ENCODE peak calls at places on chromosome 1, in five cellular contexts. One of them, this sample, is unnamed.

GRCh38 chr1:240612811-240613210 is 856 bp upstream of the GREM2 start:
- DNase-seq in WTC11: no peak
- DNase-seq in GM12865: no peak
- DNase-seq in astrocyte of the spinal cord: no peak
- DNase-seq in kidney epithelial cell: no peak
- DNase-seq in this sample: no peak

GRCh38 chr1:162682013-162682419 is 49.8 kb downstream of the DDR2 start:
- DNase-seq in kidney epithelial cell: no peak
- DNase-seq in WTC11: no peak
- DNase-seq in GM12865: no peak
- DNase-seq in astrocyte of the spinal cord: no peak
- DNase-seq in this sample: no peak

GRCh38 chr1:91529856-91530255 is 29.2 kb downstream of the CDC7 start:
- DNase-seq in kidney epithelial cell: no peak
- DNase-seq in WTC11: no peak
- DNase-seq in astrocyte of the spinal cord: peak
- DNase-seq in GM12865: peak
- DNase-seq in this sample: no peak

GRCh38 chr1:245751671-245752070 is 596.9 kb downstream of the KIF26B start:
- DNase-seq in astrocyte of the spinal cord: peak
- DNase-seq in WTC11: no peak
- DNase-seq in kidney epithelial cell: no peak
- DNase-seq in GM12865: no peak
- DNase-seq in this sample: no peak

GRCh38 chr1:217228689-217229088 is 402.2 kb downstream of the GPATCH2 start:
- DNase-seq in GM12865: no peak
- DNase-seq in kidney epithelial cell: no peak
- DNase-seq in astrocyte of the spinal cord: no peak
- DNase-seq in WTC11: no peak
- DNase-seq in this sample: no peak

GRCh38 chr1:211752951-211753486 is 77.5 kb downstream of the LPGAT1 start:
- DNase-seq in WTC11: no peak
- DNase-seq in GM12865: no peak
- DNase-seq in astrocyte of the spinal cord: no peak
- DNase-seq in kidney epithelial cell: no peak
- DNase-seq in this sample: no peak

GRCh38 chr1:219575563-219575962 is 37.3 kb downstream of the ZC3H11B start:
- DNase-seq in WTC11: no peak
- DNase-seq in astrocyte of the spinal cord: no peak
- DNase-seq in kidney epithelial cell: no peak
- DNase-seq in GM12865: no peak
- DNase-seq in this sample: no peak

GRCh38 chr1:27349784-27350672 is 8.2 kb downstream of the SYTL1 start:
- DNase-seq in WTC11: peak
- DNase-seq in GM12865: no peak
- DNase-seq in kidney epithelial cell: no peak
- DNase-seq in astrocyte of the spinal cord: peak
- DNase-seq in this sample: no peak

GRCh38 chr1:15678578-15678977 is 5.5 kb upstream of the PLEKHM2 start:
- DNase-seq in GM12865: peak
- DNase-seq in astrocyte of the spinal cord: peak
- DNase-seq in kidney epithelial cell: peak
- DNase-seq in WTC11: no peak
- DNase-seq in this sample: no peak

GRCh38 chr1:235416662-235417049 is 49.4 kb downstream of the TBCE start:
- DNase-seq in WTC11: no peak
- DNase-seq in astrocyte of the spinal cord: no peak
- DNase-seq in GM12865: no peak
- DNase-seq in kidney epithelial cell: no peak
- DNase-seq in this sample: no peak

GRCh38 chr1:19877821-19878636 is 4.2 kb upstream of the OTUD3 start:
- DNase-seq in WTC11: no peak
- DNase-seq in kidney epithelial cell: no peak
- DNase-seq in astrocyte of the spinal cord: no peak
- DNase-seq in GM12865: no peak
- DNase-seq in this sample: no peak

GRCh38 chr1:38848069-38848468 is 11.5 kb downstream of the RRAGC start:
- DNase-seq in GM12865: peak
- DNase-seq in WTC11: no peak
- DNase-seq in astrocyte of the spinal cord: no peak
- DNase-seq in kidney epithelial cell: no peak
- DNase-seq in this sample: no peak

GRCh38 chr1:232594018-232594502 is 35.9 kb downstream of the SIPA1L2 start:
- DNase-seq in kidney epithelial cell: no peak
- DNase-seq in astrocyte of the spinal cord: no peak
- DNase-seq in WTC11: no peak
- DNase-seq in GM12865: no peak
- DNase-seq in this sample: no peak

GRCh38 chr1:154745286-154745731 is 124.8 kb downstream of the KCNN3 start:
- DNase-seq in astrocyte of the spinal cord: no peak
- DNase-seq in GM12865: peak
- DNase-seq in WTC11: no peak
- DNase-seq in kidney epithelial cell: no peak
- DNase-seq in this sample: no peak

GRCh38 chr1:164830628-164831027 is 271.6 kb downstream of the PBX1 start:
- DNase-seq in GM12865: no peak
- DNase-seq in WTC11: no peak
- DNase-seq in kidney epithelial cell: no peak
- DNase-seq in astrocyte of the spinal cord: no peak
- DNase-seq in this sample: no peak

GRCh38 chr1:154988053-154988954 is 5.1 kb upstream of the LENEP start:
- DNase-seq in GM12865: no peak
- DNase-seq in astrocyte of the spinal cord: no peak
- DNase-seq in WTC11: no peak
- DNase-seq in kidney epithelial cell: no peak
- DNase-seq in this sample: no peak

GRCh38 chr1:70707214-70707613 is 296.1 kb downstream of the CTH start:
- DNase-seq in GM12865: no peak
- DNase-seq in kidney epithelial cell: no peak
- DNase-seq in WTC11: no peak
- DNase-seq in astrocyte of the spinal cord: no peak
- DNase-seq in this sample: no peak

GRCh38 chr1:158396646-158397045 is 2.6 kb downstream of the OR10T2 start:
- DNase-seq in GM12865: no peak
- DNase-seq in WTC11: no peak
- DNase-seq in kidney epithelial cell: no peak
- DNase-seq in astrocyte of the spinal cord: no peak
- DNase-seq in this sample: no peak

GRCh38 chr1:15605398-15606080 is 11.7 kb upstream of the DDI2 start:
- DNase-seq in astrocyte of the spinal cord: no peak
- DNase-seq in kidney epithelial cell: no peak
- DNase-seq in GM12865: no peak
- DNase-seq in WTC11: no peak
- DNase-seq in this sample: no peak

GRCh38 chr1:98429851-98430496 is 231.5 kb upstream of the SNX7 start:
- DNase-seq in kidney epithelial cell: no peak
- DNase-seq in astrocyte of the spinal cord: no peak
- DNase-seq in WTC11: no peak
- DNase-seq in GM12865: no peak
- DNase-seq in this sample: no peak

GRCh38 chr1:220879509-220880366 is 495 bp downstream of the HLX start:
- DNase-seq in astrocyte of the spinal cord: peak
- DNase-seq in GM12865: peak
- DNase-seq in kidney epithelial cell: no peak
- DNase-seq in WTC11: peak
- DNase-seq in this sample: peak

GRCh38 chr1:117842408-117843170 is 86.8 kb downstream of the GDAP2 start:
- DNase-seq in kidney epithelial cell: no peak
- DNase-seq in WTC11: peak
- DNase-seq in GM12865: peak
- DNase-seq in astrocyte of the spinal cord: no peak
- DNase-seq in this sample: peak

GRCh38 chr1:32500387-32501209 is 35.7 kb downstream of the ZBTB8B start:
- DNase-seq in astrocyte of the spinal cord: peak
- DNase-seq in GM12865: peak
- DNase-seq in WTC11: peak
- DNase-seq in kidney epithelial cell: no peak
- DNase-seq in this sample: peak

GRCh38 chr1:109891930-109892329 is 18.7 kb upstream of the CSF1 start:
- DNase-seq in WTC11: no peak
- DNase-seq in astrocyte of the spinal cord: no peak
- DNase-seq in GM12865: peak
- DNase-seq in kidney epithelial cell: no peak
- DNase-seq in this sample: no peak

GRCh38 chr1:197106869-197107268 is 39.6 kb downstream of the ASPM start:
- DNase-seq in WTC11: no peak
- DNase-seq in astrocyte of the spinal cord: no peak
- DNase-seq in kidney epithelial cell: no peak
- DNase-seq in GM12865: no peak
- DNase-seq in this sample: no peak

GRCh38 chr1:96756789-96757188 is 35.2 kb downstream of the PTBP2 start:
- DNase-seq in GM12865: no peak
- DNase-seq in astrocyte of the spinal cord: no peak
- DNase-seq in kidney epithelial cell: no peak
- DNase-seq in WTC11: no peak
- DNase-seq in this sample: no peak

GRCh38 chr1:27658951-27659496 is 13.0 kb downstream of the IFI6 start:
- DNase-seq in GM12865: peak
- DNase-seq in kidney epithelial cell: peak
- DNase-seq in WTC11: no peak
- DNase-seq in astrocyte of the spinal cord: peak
- DNase-seq in this sample: no peak

GRCh38 chr1:204130178-204130577 is 21.7 kb downstream of the ETNK2 start:
- DNase-seq in WTC11: no peak
- DNase-seq in astrocyte of the spinal cord: no peak
- DNase-seq in kidney epithelial cell: no peak
- DNase-seq in GM12865: no peak
- DNase-seq in this sample: no peak

GRCh38 chr1:18681423-18681835 is 50.8 kb downstream of the PAX7 start:
- DNase-seq in kidney epithelial cell: no peak
- DNase-seq in GM12865: peak
- DNase-seq in WTC11: no peak
- DNase-seq in astrocyte of the spinal cord: no peak
- DNase-seq in this sample: peak

GRCh38 chr1:58769809-58770345 is 14.0 kb downstream of the JUN start:
- DNase-seq in GM12865: peak
- DNase-seq in kidney epithelial cell: no peak
- DNase-seq in WTC11: no peak
- DNase-seq in astrocyte of the spinal cord: no peak
- DNase-seq in this sample: no peak

GRCh38 chr1:97832490-97832889 is 88.3 kb downstream of the DPYD start:
- DNase-seq in astrocyte of the spinal cord: peak
- DNase-seq in kidney epithelial cell: no peak
- DNase-seq in WTC11: no peak
- DNase-seq in GM12865: no peak
- DNase-seq in this sample: no peak

GRCh38 chr1:6688001-6688400 is 13.6 kb downstream of the DNAJC11 start:
- DNase-seq in astrocyte of the spinal cord: peak
- DNase-seq in kidney epithelial cell: no peak
- DNase-seq in GM12865: no peak
- DNase-seq in WTC11: no peak
- DNase-seq in this sample: no peak

GRCh38 chr1:214439352-214440119 is 111.9 kb downstream of the PTPN14 start:
- DNase-seq in kidney epithelial cell: peak
- DNase-seq in GM12865: peak
- DNase-seq in WTC11: no peak
- DNase-seq in astrocyte of the spinal cord: peak
- DNase-seq in this sample: no peak

GRCh38 chr1:208349679-208350330 is 105.6 kb upstream of the PLXNA2 start:
- DNase-seq in astrocyte of the spinal cord: no peak
- DNase-seq in GM12865: no peak
- DNase-seq in WTC11: no peak
- DNase-seq in kidney epithelial cell: no peak
- DNase-seq in this sample: no peak

GRCh38 chr1:209667701-209668100 is 7.5 kb upstream of the G0S2 start:
- DNase-seq in kidney epithelial cell: no peak
- DNase-seq in astrocyte of the spinal cord: no peak
- DNase-seq in WTC11: no peak
- DNase-seq in GM12865: peak
- DNase-seq in this sample: no peak

GRCh38 chr1:50967416-50968020 is 2.5 kb upstream of the CDKN2C start:
- DNase-seq in WTC11: no peak
- DNase-seq in astrocyte of the spinal cord: no peak
- DNase-seq in kidney epithelial cell: no peak
- DNase-seq in GM12865: peak
- DNase-seq in this sample: no peak

GRCh38 chr1:151716771-151717631 is at the start of gene CELF3:
- DNase-seq in GM12865: peak
- DNase-seq in kidney epithelial cell: no peak
- DNase-seq in astrocyte of the spinal cord: no peak
- DNase-seq in WTC11: peak
- DNase-seq in this sample: peak

DNA sequence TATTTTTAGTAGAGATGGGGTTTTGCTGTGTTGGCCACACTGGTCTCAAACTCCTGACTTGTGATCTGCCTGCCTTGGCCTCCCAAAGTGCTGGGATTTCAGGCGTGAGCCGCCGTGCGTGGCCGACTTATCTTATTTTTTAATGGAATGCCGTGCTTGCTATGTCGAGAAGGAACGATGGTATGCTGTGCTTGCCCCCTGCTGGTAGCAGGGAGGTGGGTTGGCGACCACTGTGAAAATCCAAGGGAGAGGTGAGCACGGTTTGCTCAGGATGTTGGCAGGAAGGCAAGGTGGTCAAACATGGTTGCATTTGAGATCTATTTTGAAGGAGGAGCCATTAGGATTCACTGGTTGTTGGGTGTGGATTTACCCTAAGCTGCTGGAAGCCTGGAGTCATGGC is 45.8 kb upstream of the RCC2 start:
- DNase-seq in WTC11: peak
- DNase-seq in astrocyte of the spinal cord: no peak
- DNase-seq in kidney epithelial cell: no peak
- DNase-seq in GM12865: peak
- DNase-seq in this sample: peak
- TF ChIP-seq CTCF in WTC11: peak
- TF ChIP-seq CTCF in astrocyte of the spinal cord: peak
- TF ChIP-seq CTCF in kidney epithelial cell: peak
- TF ChIP-seq CTCF in GM12865: peak
- TF ChIP-seq CTCF in this sample: peak

GRCh38 chr1:247713753-247714152 is 2.7 kb downstream of the OR6F1 start:
- DNase-seq in kidney epithelial cell: no peak
- DNase-seq in GM12865: no peak
- DNase-seq in astrocyte of the spinal cord: no peak
- DNase-seq in WTC11: no peak
- DNase-seq in this sample: no peak
- TF ChIP-seq CTCF in kidney epithelial cell: no peak
- TF ChIP-seq CTCF in GM12865: no peak
- TF ChIP-seq CTCF in astrocyte of the spinal cord: no peak
- TF ChIP-seq CTCF in WTC11: no peak
- TF ChIP-seq CTCF in this sample: no peak

DNA sequence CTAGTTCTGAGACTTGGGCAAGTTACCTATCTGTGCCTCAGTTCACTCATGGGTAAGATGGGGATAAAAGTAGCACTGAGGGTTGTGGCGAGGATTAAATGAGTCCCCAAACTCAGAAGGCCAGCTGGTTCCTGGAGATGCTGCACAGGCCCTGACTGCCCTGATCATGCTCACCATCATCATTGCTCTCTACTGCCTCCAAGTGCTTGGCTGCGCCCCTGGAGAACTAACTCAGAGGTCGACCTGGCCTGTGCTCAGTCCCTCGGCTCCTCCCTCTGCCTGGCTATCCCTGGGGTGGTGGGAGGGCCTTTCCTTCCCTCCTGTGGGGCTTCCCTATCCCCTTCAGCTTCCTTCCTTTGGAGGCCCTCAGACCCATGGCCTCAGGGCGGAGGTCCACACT is 5.6 kb downstream of the SLC5A9 start:
- DNase-seq in astrocyte of the spinal cord: no peak
- DNase-seq in kidney epithelial cell: no peak
- DNase-seq in GM12865: no peak
- DNase-seq in WTC11: peak
- DNase-seq in this sample: peak
- TF ChIP-seq CTCF in astrocyte of the spinal cord: no peak
- TF ChIP-seq CTCF in kidney epithelial cell: peak
- TF ChIP-seq CTCF in GM12865: no peak
- TF ChIP-seq CTCF in WTC11: no peak
- TF ChIP-seq CTCF in this sample: no peak

GRCh38 chr1:67144696-67145095 is 9.9 kb upstream of the C1orf141 start:
- DNase-seq in astrocyte of the spinal cord: no peak
- DNase-seq in GM12865: peak
- DNase-seq in WTC11: no peak
- DNase-seq in kidney epithelial cell: no peak
- DNase-seq in this sample: no peak
- TF ChIP-seq CTCF in astrocyte of the spinal cord: peak
- TF ChIP-seq CTCF in GM12865: peak
- TF ChIP-seq CTCF in WTC11: no peak
- TF ChIP-seq CTCF in kidney epithelial cell: peak
- TF ChIP-seq CTCF in this sample: peak

This sample was measured in endothelial cell.